ENCODE peak calls at places on chromosomes 12 and 14, in six cellular contexts. G is HepG2, O is H1, F is GM12878, L is K562, Y is SK-N-SH. H is an unnamed sample.

GRCh38 chr12:63822352-63822751 is 22.1 kb upstream of the SRGAP1 start:
- DNase-seq in Y (no peak), G (no peak), L (no peak), F (no peak), O (no peak), H (no peak)

GRCh38 chr14:56359245-56359644 is 220.4 kb upstream of the TMEM260 start:
- DNase-seq in F (no peak), O (no peak), G (no peak), Y (no peak), L (no peak), H (no peak)

GRCh38 chr12:100083308-100083707 is 59.4 kb downstream of the BLTP3B start:
- DNase-seq in O (no peak), F (no peak), Y (no peak), L (no peak), G (no peak), H (no peak)

GRCh38 chr14:38238881-38239280 is 17.0 kb downstream of the CLEC14A start:
- DNase-seq in F (no peak), L (no peak), G (no peak), O (no peak), Y (no peak), H (no peak)

GRCh38 chr12:94187351-94187750 is 39.0 kb downstream of the PLXNC1 start:
- DNase-seq in G (no peak), O (no peak), F (no peak), Y (peak), L (no peak), H (no peak)

GRCh38 chr14:91113829-91114078 is at the start of gene DGLUCY:
- DNase-seq in G (no peak), F (no peak), L (no peak), O (no peak), Y (peak), H (peak)

GRCh38 chr12:97312570-97313135 is 150.0 kb upstream of the RMST start:
- DNase-seq in L (no peak), O (no peak), G (no peak), F (no peak), Y (no peak), H (no peak)

GRCh38 chr14:76326918-76327689 is 48.8 kb upstream of the ESRRB start:
- DNase-seq in G (no peak), L (no peak), F (no peak), Y (no peak), O (no peak), H (no peak)

GRCh38 chr12:78885466-78885865 is 20.9 kb downstream of the SYT1 start:
- DNase-seq in G (no peak), Y (no peak), L (no peak), O (no peak), F (no peak), H (no peak)
- TF ChIP-seq GABPA in G (no peak), Y (no peak), L (no peak), O (no peak), F (no peak), H (no peak)

GRCh38 chr14:57487771-57488170 is 5.9 kb downstream of the CCDC198 start:
- DNase-seq in Y (no peak), L (no peak), F (no peak), O (no peak), G (no peak), H (no peak)

GRCh38 chr14:57485635-57486034 is 8.0 kb downstream of the CCDC198 start:
- DNase-seq in Y (no peak), G (no peak), L (no peak), F (no peak), O (no peak), H (no peak)

GRCh38 chr14:57492859-57493258 is 798 bp downstream of the CCDC198 start:
- DNase-seq in O (no peak), L (no peak), F (no peak), Y (no peak), G (peak), H (no peak)

GRCh38 chr14:57486767-57487379 is 6.8 kb downstream of the CCDC198 start:
- DNase-seq in G (peak), O (no peak), Y (peak), L (peak), F (no peak), H (peak)
- TF ChIP-seq GABPA in G (no peak), O (no peak), Y (no peak), L (no peak), F (no peak), H (no peak)

DNA sequence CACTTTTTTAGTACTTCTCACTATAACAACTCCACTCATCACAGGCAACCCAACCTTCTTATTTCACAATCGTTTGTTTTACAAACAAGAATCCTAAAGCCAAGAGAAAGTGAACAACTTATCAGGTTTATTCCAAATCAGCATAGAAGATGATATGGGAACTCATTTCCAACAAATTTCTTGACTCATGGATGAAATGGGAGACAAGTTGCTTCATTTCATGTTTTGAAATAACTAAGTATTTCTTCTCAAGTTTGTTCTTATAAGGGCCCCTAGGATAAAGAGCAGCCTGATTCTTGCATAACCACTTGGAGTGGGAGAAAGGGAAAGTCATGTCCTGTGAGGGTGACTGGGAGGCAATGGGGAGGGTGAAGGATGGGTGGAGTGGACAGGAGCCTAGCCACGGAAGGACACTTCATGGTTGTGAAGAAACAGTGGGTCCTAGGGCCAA is 168.3 kb downstream of the DUSP6 start:
- DNase-seq in L (no peak), Y (no peak), F (no peak), G (no peak), O (no peak), H (no peak)
- TF ChIP-seq GABPA in L (no peak), Y (no peak), F (no peak), G (no peak), O (no peak), H (no peak)

DNA sequence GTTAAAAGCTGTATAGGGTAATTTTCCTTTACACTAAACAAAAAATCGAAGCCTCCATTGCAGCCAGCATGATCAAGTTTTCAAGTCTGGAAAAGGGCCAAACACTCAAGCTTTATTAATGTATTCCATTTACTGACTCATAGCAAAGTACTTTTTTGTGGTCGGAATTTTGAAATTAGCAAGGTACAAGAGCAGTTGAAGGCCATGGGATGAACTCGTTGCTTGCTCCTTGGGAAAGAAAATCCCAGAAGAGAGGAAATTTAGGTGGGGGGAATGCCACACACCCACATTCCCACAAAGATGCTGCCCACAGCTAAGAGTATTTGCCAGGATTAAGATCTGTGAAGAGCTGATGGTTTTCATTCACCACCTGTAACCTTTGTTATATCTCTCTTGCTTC is 333.7 kb downstream of the EGLN3 start:
- DNase-seq in F (no peak), O (no peak), Y (no peak), G (no peak), L (no peak), H (no peak)
- TF ChIP-seq GABPA in F (no peak), O (no peak), Y (no peak), G (no peak), L (no peak), H (no peak)

GRCh38 chr14:54686219-54686870 is 119.4 kb downstream of the SAMD4A start:
- DNase-seq in F (no peak), G (no peak), L (no peak), Y (no peak), O (no peak), H (no peak)
- TF ChIP-seq GABPA in F (no peak), G (no peak), L (no peak), Y (no peak), O (no peak), H (no peak)

DNA sequence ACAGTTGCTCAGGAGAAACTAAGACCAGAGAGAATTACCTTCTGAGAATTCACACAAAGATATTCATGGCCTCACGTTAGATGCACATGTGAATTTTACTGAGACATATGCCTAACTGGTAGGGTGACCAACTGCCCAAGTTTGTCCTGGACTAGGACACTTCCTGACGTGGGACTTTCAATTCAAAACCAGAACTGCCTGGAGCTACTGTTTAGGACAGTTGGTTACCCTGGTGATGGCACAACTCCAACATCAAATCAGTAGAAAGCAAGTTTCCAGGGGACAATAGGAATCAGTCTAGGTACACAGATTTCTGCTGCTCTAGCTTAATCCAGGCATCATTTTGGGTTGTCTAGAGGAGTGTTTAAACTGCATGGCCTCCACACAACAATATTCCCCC is 178.7 kb downstream of the GXYLT1 start:
- DNase-seq in O (no peak), F (no peak), Y (no peak), G (no peak), L (no peak), H (no peak)
- TF ChIP-seq GABPA in O (no peak), F (no peak), Y (no peak), G (no peak), L (no peak), H (no peak)

GRCh38 chr14:86847176-86847575 is 1145.8 kb downstream of the GALC start:
- DNase-seq in Y (no peak), F (no peak), G (no peak), O (no peak), L (no peak), H (no peak)
- TF ChIP-seq GABPA in Y (no peak), F (no peak), G (no peak), O (no peak), L (no peak), H (no peak)

GRCh38 chr12:22318122-22318737 is 16.3 kb downstream of the ST8SIA1 start:
- DNase-seq in Y (no peak), G (no peak), O (no peak), F (no peak), L (no peak), H (no peak)
- TF ChIP-seq GABPA in Y (no peak), G (no peak), O (no peak), F (no peak), L (no peak), H (no peak)

GRCh38 chr14:103516426-103517171 is 6.0 kb downstream of the CKB start:
- DNase-seq in L (no peak), Y (no peak), G (no peak), F (no peak), O (no peak), H (no peak)
- TF ChIP-seq GABPA in L (no peak), Y (no peak), G (no peak), F (no peak), O (no peak), H (no peak)